ENCODE peak calls at places on chromosomes 12 and 14, in ten cellular contexts. Q, Z, M, G, E, V, L, O, U and D are unnamed samples.
A peak's percentile ranks its signal among the peaks of the same experiment; 100 is the strongest.

GRCh38 chr12:9798008-9798619 is 29.2 kb upstream of the KLRF1 start:
- DNase-seq in Q (peak; percentile 72), Z (peak; percentile 43), M (no peak), G (peak; percentile 0), E (peak; percentile 56), V (peak; percentile 88), L (peak; percentile 47), O (no peak), U (peak; percentile 59), D (peak; percentile 53)

GRCh38 chr12:52613363-52614030 is 4.9 kb downstream of the KRT73 start:
- DNase-seq in Q (no peak), Z (no peak), M (no peak), G (no peak), E (no peak), V (no peak), L (no peak), O (no peak), U (no peak), D (no peak)

GRCh38 chr14:103361868-103362267 is 23.3 kb upstream of the MARK3 start:
- DNase-seq in Q (no peak), Z (no peak), M (no peak), G (no peak), E (peak; percentile 97), V (no peak), L (peak; percentile 86), O (peak; percentile 92), U (peak; percentile 94), D (no peak)

GRCh38 chr14:36874396-36875138 is 212.9 kb downstream of the PAX9 start:
- DNase-seq in Q (no peak), Z (no peak), M (no peak), G (peak; percentile 26), E (no peak), V (no peak), L (no peak), O (peak; percentile 52), U (no peak), D (peak; percentile 18)

GRCh38 chr12:130633771-130634170 is 82.3 kb downstream of the RIMBP2 start:
- DNase-seq in Q (no peak), Z (peak; percentile 61), M (no peak), G (peak; percentile 95), E (peak; percentile 37), V (no peak), L (no peak), O (no peak), U (no peak), D (peak; percentile 77)

GRCh38 chr14:60665178-60665555 is 15.9 kb upstream of the SIX1 start:
- DNase-seq in Q (no peak), Z (no peak), M (no peak), G (peak; percentile 94), E (no peak), V (no peak), L (no peak), O (no peak), U (no peak), D (peak; percentile 19)

GRCh38 chr12:76346798-76347420 is 1.3 kb downstream of the BBS10 start:
- DNase-seq in Q (peak; percentile 38), Z (no peak), M (no peak), G (peak; percentile 20), E (peak; percentile 91), V (no peak), L (peak; percentile 54), O (peak; percentile 80), U (peak; percentile 70), D (peak; percentile 13)

GRCh38 chr14:90970167-90970600 is 90.3 kb downstream of the RPS6KA5 start:
- DNase-seq in Q (no peak), Z (no peak), M (no peak), G (no peak), E (peak; percentile 48), V (no peak), L (no peak), O (no peak), U (no peak), D (no peak)

GRCh38 chr12:111180830-111181726 is 187.8 kb downstream of the PHETA1 start:
- DNase-seq in Q (no peak), Z (no peak), M (peak; percentile 86), G (peak; percentile 52), E (no peak), V (no peak), L (no peak), O (peak; percentile 54), U (no peak), D (peak; percentile 76)

GRCh38 chr12:95882080-95882479 is 23.3 kb downstream of the SNRPF start:
- DNase-seq in Q (no peak), Z (no peak), M (no peak), G (no peak), E (no peak), V (no peak), L (peak; percentile 43), O (peak; percentile 3), U (peak; percentile 42), D (no peak)

GRCh38 chr12:119179335-119180021 is 747 bp downstream of the HSPB8 start:
- DNase-seq in Q (no peak), Z (no peak), M (peak; percentile 67), G (no peak), E (peak; percentile 2), V (no peak), L (peak; percentile 58), O (no peak), U (peak; percentile 73), D (peak; percentile 26)

GRCh38 chr14:96588410-96589249 is 86.4 kb downstream of the PAPOLA start:
- DNase-seq in Q (no peak), Z (no peak), M (no peak), G (no peak), E (no peak), V (no peak), L (no peak), O (no peak), U (no peak), D (no peak)

GRCh38 chr12:30896461-30896860 is 30.1 kb upstream of the TSPAN11 start:
- DNase-seq in Q (no peak), Z (no peak), M (no peak), G (no peak), E (peak; percentile 7), V (no peak), L (peak; percentile 72), O (peak; percentile 78), U (no peak), D (no peak)

GRCh38 chr14:75793806-75794205 is 132.8 kb downstream of the TTLL5 start:
- DNase-seq in Q (no peak), Z (no peak), M (no peak), G (no peak), E (peak; percentile 11), V (no peak), L (no peak), O (peak; percentile 4), U (no peak), D (no peak)

GRCh38 chr12:69290545-69291277 is 51.3 kb downstream of the CPSF6 start:
- DNase-seq in Q (peak; percentile 86), Z (peak; percentile 73), M (peak; percentile 69), G (peak; percentile 69), E (peak; percentile 90), V (peak; percentile 87), L (peak; percentile 53), O (peak; percentile 63), U (peak; percentile 86), D (peak; percentile 58)

GRCh38 chr12:46174061-46174662 is 94.7 kb downstream of the SLC38A1 start:
- DNase-seq in Q (no peak), Z (no peak), M (no peak), G (no peak), E (no peak), V (no peak), L (no peak), O (no peak), U (no peak), D (no peak)

GRCh38 chr14:100586520-100587247 is 533 bp downstream of the BEGAIN start:
- DNase-seq in Q (peak; percentile 73), Z (no peak), M (peak; percentile 56), G (peak; percentile 29), E (peak; percentile 91), V (no peak), L (no peak), O (peak; percentile 43), U (no peak), D (no peak)

GRCh38 chr12:115341442-115341841 is 657.5 kb upstream of the TBX3 start:
- DNase-seq in Q (peak; percentile 3), Z (no peak), M (peak; percentile 66), G (no peak), E (peak; percentile 93), V (no peak), L (peak; percentile 96), O (peak; percentile 97), U (peak; percentile 99), D (no peak)

GRCh38 chr14:88802596-88802995 is 9.8 kb upstream of the EML5 start:
- DNase-seq in Q (no peak), Z (no peak), M (no peak), G (no peak), E (no peak), V (no peak), L (no peak), O (no peak), U (no peak), D (no peak)

GRCh38 chr14:61551419-61551818 is 143.9 kb upstream of the HIF1A start:
- DNase-seq in Q (no peak), Z (no peak), M (no peak), G (no peak), E (no peak), V (no peak), L (no peak), O (no peak), U (no peak), D (no peak)

GRCh38 chr12:87439990-87440827 is 589.0 kb downstream of the C12orf50 start:
- DNase-seq in Q (no peak), Z (no peak), M (no peak), G (no peak), E (peak; percentile 88), V (no peak), L (peak; percentile 15), O (peak; percentile 91), U (peak; percentile 92), D (peak; percentile 54)

GRCh38 chr12:124440841-124441381 is 126.5 kb downstream of the NCOR2 start:
- DNase-seq in Q (no peak), Z (no peak), M (no peak), G (no peak), E (no peak), V (no peak), L (no peak), O (no peak), U (no peak), D (peak; percentile 54)

GRCh38 chr12:6552140-6552551 is 3.7 kb downstream of the IFFO1 start:
- DNase-seq in Q (no peak), Z (no peak), M (peak; percentile 83), G (no peak), E (no peak), V (no peak), L (peak; percentile 25), O (peak; percentile 57), U (no peak), D (no peak)

GRCh38 chr12:4223273-4223855 is 50.2 kb upstream of the CCND2 start:
- DNase-seq in Q (no peak), Z (no peak), M (no peak), G (no peak), E (no peak), V (no peak), L (no peak), O (no peak), U (no peak), D (no peak)

GRCh38 chr14:89466460-89466859 is 49.4 kb upstream of the FOXN3 start:
- DNase-seq in Q (no peak), Z (no peak), M (no peak), G (no peak), E (no peak), V (peak; percentile 88), L (no peak), O (no peak), U (no peak), D (no peak)

GRCh38 chr14:22456421-22456820 is 132.6 kb downstream of the DAD1 start:
- DNase-seq in Q (no peak), Z (no peak), M (no peak), G (no peak), E (no peak), V (no peak), L (no peak), O (no peak), U (no peak), D (no peak)

GRCh38 chr14:58638231-58639205 is 756 bp downstream of the DACT1 start:
- DNase-seq in Q (peak; percentile 42), Z (no peak), M (peak; percentile 69), G (no peak), E (no peak), V (no peak), L (peak; percentile 26), O (peak; percentile 77), U (no peak), D (no peak)

GRCh38 chr12:26746315-26746714 is 86.7 kb downstream of the ITPR2 start:
- DNase-seq in Q (no peak), Z (no peak), M (no peak), G (no peak), E (peak; percentile 55), V (no peak), L (peak; percentile 89), O (peak; percentile 73), U (peak; percentile 82), D (no peak)